ENCODE peak calls at places on chromosomes 16 and 17, in ten cellular contexts. One of them, this sample, is unnamed.

GRCh38 chr17:31540602-31541307 is 149.3 kb downstream of the RAB11FIP4 start:
- DNase-seq in skeletal muscle cell: no peak
- DNase-seq in IMR-90: no peak
- DNase-seq in tibial artery: no peak
- DNase-seq in GM12865: no peak
- DNase-seq in HAP-1: no peak
- DNase-seq in MM.1S: no peak
- DNase-seq in AG10803: no peak
- DNase-seq in colonic mucosa: no peak
- DNase-seq in brain microvascular endothelial cell: no peak
- DNase-seq in this sample: no peak

GRCh38 chr16:56847173-56847948 is 17.6 kb upstream of the SLC12A3 start:
- DNase-seq in tibial artery: peak; percentile 48
- DNase-seq in HAP-1: no peak
- DNase-seq in GM12865: peak; percentile 44
- DNase-seq in colonic mucosa: no peak
- DNase-seq in MM.1S: no peak
- DNase-seq in IMR-90: no peak
- DNase-seq in brain microvascular endothelial cell: no peak
- DNase-seq in AG10803: no peak
- DNase-seq in skeletal muscle cell: no peak
- DNase-seq in this sample: no peak

GRCh38 chr17:78573955-78574354 is 3.2 kb downstream of the DNAH17 start:
- DNase-seq in colonic mucosa: no peak
- DNase-seq in GM12865: peak; percentile 42
- DNase-seq in brain microvascular endothelial cell: no peak
- DNase-seq in IMR-90: no peak
- DNase-seq in MM.1S: no peak
- DNase-seq in AG10803: no peak
- DNase-seq in tibial artery: no peak
- DNase-seq in skeletal muscle cell: no peak
- DNase-seq in HAP-1: no peak
- DNase-seq in this sample: no peak

GRCh38 chr16:65909310-65910050 is 457.0 kb upstream of the CDH5 start:
- DNase-seq in IMR-90: no peak
- DNase-seq in MM.1S: peak; percentile 75
- DNase-seq in brain microvascular endothelial cell: no peak
- DNase-seq in skeletal muscle cell: no peak
- DNase-seq in GM12865: peak; percentile 67
- DNase-seq in tibial artery: no peak
- DNase-seq in colonic mucosa: no peak
- DNase-seq in HAP-1: no peak
- DNase-seq in AG10803: no peak
- DNase-seq in this sample: no peak

GRCh38 chr16:89701425-89702406 is at the start of gene SPATA2L:
- DNase-seq in IMR-90: peak; percentile 65
- DNase-seq in brain microvascular endothelial cell: peak; percentile 85
- DNase-seq in colonic mucosa: peak; percentile 97
- DNase-seq in AG10803: peak; percentile 61
- DNase-seq in skeletal muscle cell: no peak
- DNase-seq in MM.1S: peak; percentile 91
- DNase-seq in HAP-1: peak; percentile 99
- DNase-seq in tibial artery: peak; percentile 88
- DNase-seq in GM12865: peak; percentile 98
- DNase-seq in this sample: peak; percentile 99

GRCh38 chr17:79192503-79193500 is 118.2 kb downstream of the ENGASE start:
- DNase-seq in GM12865: peak; percentile 10
- DNase-seq in skeletal muscle cell: no peak
- DNase-seq in brain microvascular endothelial cell: peak; percentile 11
- DNase-seq in HAP-1: peak; percentile 70
- DNase-seq in IMR-90: peak; percentile 11
- DNase-seq in MM.1S: peak; percentile 32
- DNase-seq in tibial artery: no peak
- DNase-seq in AG10803: peak; percentile 7
- DNase-seq in colonic mucosa: no peak
- DNase-seq in this sample: peak; percentile 39

GRCh38 chr16:715448-716249 is 731 bp downstream of the METRN start:
- DNase-seq in GM12865: no peak
- DNase-seq in skeletal muscle cell: no peak
- DNase-seq in HAP-1: peak; percentile 65
- DNase-seq in tibial artery: no peak
- DNase-seq in colonic mucosa: no peak
- DNase-seq in IMR-90: no peak
- DNase-seq in brain microvascular endothelial cell: no peak
- DNase-seq in MM.1S: no peak
- DNase-seq in AG10803: no peak
- DNase-seq in this sample: no peak

GRCh38 chr17:66540131-66540781 is 237.8 kb downstream of the PRKCA start:
- DNase-seq in tibial artery: no peak
- DNase-seq in colonic mucosa: no peak
- DNase-seq in brain microvascular endothelial cell: peak; percentile 93
- DNase-seq in MM.1S: no peak
- DNase-seq in IMR-90: peak; percentile 91
- DNase-seq in HAP-1: no peak
- DNase-seq in skeletal muscle cell: peak; percentile 89
- DNase-seq in AG10803: peak; percentile 82
- DNase-seq in GM12865: no peak
- DNase-seq in this sample: peak; percentile 22

GRCh38 chr17:63707151-63707550 is 7.2 kb upstream of the LIMD2 start:
- DNase-seq in tibial artery: no peak
- DNase-seq in skeletal muscle cell: no peak
- DNase-seq in colonic mucosa: no peak
- DNase-seq in HAP-1: no peak
- DNase-seq in IMR-90: no peak
- DNase-seq in brain microvascular endothelial cell: no peak
- DNase-seq in GM12865: no peak
- DNase-seq in MM.1S: no peak
- DNase-seq in AG10803: no peak
- DNase-seq in this sample: no peak

GRCh38 chr17:63705657-63706056 is 5.7 kb upstream of the LIMD2 start:
- DNase-seq in tibial artery: no peak
- DNase-seq in MM.1S: no peak
- DNase-seq in colonic mucosa: no peak
- DNase-seq in AG10803: no peak
- DNase-seq in skeletal muscle cell: no peak
- DNase-seq in IMR-90: no peak
- DNase-seq in GM12865: no peak
- DNase-seq in brain microvascular endothelial cell: no peak
- DNase-seq in HAP-1: no peak
- DNase-seq in this sample: no peak

GRCh38 chr17:63704836-63705235 is 4.9 kb upstream of the LIMD2 start:
- DNase-seq in IMR-90: no peak
- DNase-seq in brain microvascular endothelial cell: no peak
- DNase-seq in tibial artery: no peak
- DNase-seq in AG10803: no peak
- DNase-seq in skeletal muscle cell: no peak
- DNase-seq in MM.1S: no peak
- DNase-seq in GM12865: no peak
- DNase-seq in colonic mucosa: no peak
- DNase-seq in HAP-1: no peak
- DNase-seq in this sample: no peak

GRCh38 chr17:63704259-63704576 is 4.3 kb upstream of the LIMD2 start:
- DNase-seq in GM12865: no peak
- DNase-seq in IMR-90: no peak
- DNase-seq in tibial artery: no peak
- DNase-seq in AG10803: no peak
- DNase-seq in colonic mucosa: no peak
- DNase-seq in HAP-1: no peak
- DNase-seq in skeletal muscle cell: no peak
- DNase-seq in MM.1S: no peak
- DNase-seq in brain microvascular endothelial cell: no peak
- DNase-seq in this sample: no peak

GRCh38 chr17:63706346-63707102 is 6.6 kb upstream of the LIMD2 start:
- DNase-seq in brain microvascular endothelial cell: no peak
- DNase-seq in AG10803: no peak
- DNase-seq in GM12865: no peak
- DNase-seq in skeletal muscle cell: no peak
- DNase-seq in colonic mucosa: no peak
- DNase-seq in IMR-90: no peak
- DNase-seq in tibial artery: no peak
- DNase-seq in HAP-1: no peak
- DNase-seq in MM.1S: no peak
- DNase-seq in this sample: no peak
- H3K4me3 ChIP-seq in brain microvascular endothelial cell: no peak overlapping the region
- H3K4me3 ChIP-seq in AG10803: no peak overlapping the region
- H3K4me3 ChIP-seq in GM12865: no peak overlapping the region
- H3K4me3 ChIP-seq in skeletal muscle cell: no peak overlapping the region
- H3K4me3 ChIP-seq in colonic mucosa: no peak overlapping the region
- H3K4me3 ChIP-seq in IMR-90: no peak overlapping the region
- H3K4me3 ChIP-seq in tibial artery: no peak overlapping the region
- H3K4me3 ChIP-seq in HAP-1: no peak overlapping the region
- H3K4me3 ChIP-seq in MM.1S: no peak overlapping the region
- H3K4me3 ChIP-seq in this sample: no peak overlapping the region

GRCh38 chr17:70610161-70610560 is 440.8 kb downstream of the KCNJ2 start:
- DNase-seq in colonic mucosa: no peak
- DNase-seq in tibial artery: no peak
- DNase-seq in MM.1S: no peak
- DNase-seq in IMR-90: no peak
- DNase-seq in GM12865: no peak
- DNase-seq in skeletal muscle cell: no peak
- DNase-seq in HAP-1: no peak
- DNase-seq in AG10803: no peak
- DNase-seq in brain microvascular endothelial cell: no peak
- DNase-seq in this sample: no peak
- H3K4me3 ChIP-seq in colonic mucosa: no peak overlapping the region
- H3K4me3 ChIP-seq in tibial artery: no peak overlapping the region
- H3K4me3 ChIP-seq in MM.1S: no peak overlapping the region
- H3K4me3 ChIP-seq in IMR-90: no peak overlapping the region
- H3K4me3 ChIP-seq in GM12865: no peak overlapping the region
- H3K4me3 ChIP-seq in skeletal muscle cell: no peak overlapping the region
- H3K4me3 ChIP-seq in HAP-1: no peak overlapping the region
- H3K4me3 ChIP-seq in AG10803: no peak overlapping the region
- H3K4me3 ChIP-seq in brain microvascular endothelial cell: no peak overlapping the region
- H3K4me3 ChIP-seq in this sample: no peak overlapping the region

GRCh38 chr17:8966926-8967325 is 1.4 kb upstream of the PIK3R5 start:
- DNase-seq in GM12865: peak; percentile 55
- DNase-seq in HAP-1: no peak
- DNase-seq in tibial artery: no peak
- DNase-seq in MM.1S: no peak
- DNase-seq in skeletal muscle cell: no peak
- DNase-seq in colonic mucosa: no peak
- DNase-seq in AG10803: no peak
- DNase-seq in IMR-90: no peak
- DNase-seq in brain microvascular endothelial cell: no peak
- DNase-seq in this sample: no peak

GRCh38 chr17:8963665-8964258 is 1.7 kb downstream of the PIK3R5 start:
- DNase-seq in IMR-90: no peak
- DNase-seq in MM.1S: no peak
- DNase-seq in tibial artery: no peak
- DNase-seq in HAP-1: no peak
- DNase-seq in skeletal muscle cell: no peak
- DNase-seq in GM12865: no peak
- DNase-seq in AG10803: no peak
- DNase-seq in brain microvascular endothelial cell: no peak
- DNase-seq in colonic mucosa: no peak
- DNase-seq in this sample: no peak

GRCh38 chr17:8963017-8963416 is 2.5 kb downstream of the PIK3R5 start:
- DNase-seq in GM12865: no peak
- DNase-seq in HAP-1: no peak
- DNase-seq in skeletal muscle cell: no peak
- DNase-seq in brain microvascular endothelial cell: no peak
- DNase-seq in tibial artery: no peak
- DNase-seq in MM.1S: no peak
- DNase-seq in colonic mucosa: no peak
- DNase-seq in IMR-90: no peak
- DNase-seq in AG10803: no peak
- DNase-seq in this sample: no peak

GRCh38 chr17:8965394-8966168 is at the start of gene PIK3R5:
- DNase-seq in colonic mucosa: peak; percentile 78
- DNase-seq in MM.1S: no peak
- DNase-seq in skeletal muscle cell: no peak
- DNase-seq in tibial artery: peak; percentile 72
- DNase-seq in HAP-1: peak; percentile 67
- DNase-seq in AG10803: no peak
- DNase-seq in GM12865: peak; percentile 93
- DNase-seq in brain microvascular endothelial cell: no peak
- DNase-seq in IMR-90: no peak
- DNase-seq in this sample: peak; percentile 82

DNA sequence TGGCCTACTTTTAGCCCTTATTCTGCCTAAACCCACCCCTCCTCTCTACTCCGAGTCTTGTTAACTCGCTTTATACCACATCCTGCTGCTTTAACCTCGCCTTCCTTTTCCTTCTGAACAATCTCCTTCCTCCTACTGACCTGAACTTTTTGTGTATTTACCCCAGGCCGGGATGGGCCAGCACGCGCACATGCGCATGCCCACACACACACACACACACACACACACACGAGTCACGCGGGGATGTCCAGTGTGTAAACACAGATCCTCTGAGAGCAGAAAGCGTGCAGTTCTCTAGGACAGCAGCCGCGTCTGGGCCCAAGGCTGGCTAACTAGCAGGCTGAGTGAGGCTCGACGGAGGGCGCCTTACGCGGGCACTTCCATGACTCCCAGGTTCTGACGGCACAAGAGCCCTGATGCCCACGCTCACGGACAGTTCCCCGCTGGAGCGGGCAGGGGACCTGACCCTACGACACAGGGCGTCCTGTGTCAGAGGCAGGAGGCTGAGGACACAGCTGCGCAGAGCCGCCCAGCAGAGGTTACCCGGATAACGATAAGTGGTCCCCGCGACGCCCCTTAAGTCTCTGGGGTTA is 610 bp downstream of the PIK3R5 start:
- DNase-seq in IMR-90: no peak
- DNase-seq in GM12865: peak; percentile 69
- DNase-seq in AG10803: no peak
- DNase-seq in brain microvascular endothelial cell: no peak
- DNase-seq in skeletal muscle cell: no peak
- DNase-seq in MM.1S: no peak
- DNase-seq in HAP-1: no peak
- DNase-seq in colonic mucosa: peak; percentile 36
- DNase-seq in tibial artery: no peak
- DNase-seq in this sample: no peak
- H3K4me3 ChIP-seq in IMR-90: no peak overlapping the region
- H3K4me3 ChIP-seq in GM12865: peak overlapping the region; percentile 57
- H3K4me3 ChIP-seq in AG10803: no peak overlapping the region
- H3K4me3 ChIP-seq in brain microvascular endothelial cell: no peak overlapping the region
- H3K4me3 ChIP-seq in skeletal muscle cell: no peak overlapping the region
- H3K4me3 ChIP-seq in MM.1S: no peak overlapping the region
- H3K4me3 ChIP-seq in HAP-1: peak overlapping the region; percentile 18
- H3K4me3 ChIP-seq in colonic mucosa: peak overlapping the region; percentile 43
- H3K4me3 ChIP-seq in tibial artery: peak overlapping the region; percentile 47
- H3K4me3 ChIP-seq in this sample: peak overlapping the region; percentile 30

DNA sequence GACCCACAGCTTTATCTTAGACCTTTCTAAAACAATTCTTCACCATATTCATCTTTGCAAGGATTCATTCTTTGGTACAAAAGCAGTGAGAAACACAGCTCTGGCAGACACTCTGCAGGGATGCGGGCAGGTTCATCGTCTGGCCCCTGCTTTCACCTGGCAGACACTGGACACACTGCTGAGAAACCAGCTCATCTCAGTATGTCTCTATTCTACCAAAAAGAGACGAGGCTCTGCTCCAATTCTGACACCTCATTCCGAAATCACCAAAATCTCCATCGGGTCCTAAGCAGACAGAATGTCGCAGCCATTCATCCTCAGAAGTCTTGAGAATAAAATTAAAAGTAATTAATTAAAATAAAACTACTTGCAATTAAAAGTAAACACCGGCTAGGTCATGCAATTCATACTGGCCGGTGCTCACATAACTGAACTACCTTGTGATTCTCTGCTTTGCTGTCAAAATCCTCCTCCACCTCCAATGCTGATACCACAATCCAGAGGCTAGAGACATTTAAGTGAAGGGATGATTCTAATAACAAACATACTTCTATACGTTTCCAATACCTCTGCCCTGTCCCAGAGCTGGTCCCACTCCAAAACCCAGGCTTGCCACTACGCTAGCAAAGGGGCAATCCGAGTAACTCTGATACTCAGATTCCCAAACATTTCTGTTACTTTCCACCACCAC is 1.3 kb downstream of the RNF157 start:
- DNase-seq in GM12865: peak; percentile 64
- DNase-seq in AG10803: no peak
- DNase-seq in HAP-1: no peak
- DNase-seq in MM.1S: no peak
- DNase-seq in IMR-90: no peak
- DNase-seq in tibial artery: no peak
- DNase-seq in colonic mucosa: no peak
- DNase-seq in skeletal muscle cell: no peak
- DNase-seq in brain microvascular endothelial cell: no peak
- DNase-seq in this sample: no peak
- H3K4me3 ChIP-seq in GM12865: peak overlapping the region; percentile 65
- H3K4me3 ChIP-seq in AG10803: no peak overlapping the region
- H3K4me3 ChIP-seq in HAP-1: peak overlapping the region; percentile 40
- H3K4me3 ChIP-seq in MM.1S: no peak overlapping the region
- H3K4me3 ChIP-seq in IMR-90: no peak overlapping the region
- H3K4me3 ChIP-seq in tibial artery: no peak overlapping the region
- H3K4me3 ChIP-seq in colonic mucosa: peak overlapping the region; percentile 67
- H3K4me3 ChIP-seq in skeletal muscle cell: no peak overlapping the region
- H3K4me3 ChIP-seq in brain microvascular endothelial cell: no peak overlapping the region
- H3K4me3 ChIP-seq in this sample: no peak overlapping the region

This sample was measured in mucosa of descending colon.